ENCODE peak calls at places on chromosomes 3 and 15, in ten cellular contexts. U is left ventricle myocardium inferior; Y is amniotic stem cell; O is GM23338; C is HFFc6; G is stromal cell of bone marrow; X is heart right ventricle; R is NCI-H748 treated with DMSO at 0.1 percent for 48 hours; M is NCI-H526; D is stimulated activated CD8-positive, alpha-beta memory T cell treated with anti-CD3 and anti-CD28 coated beads, Interleukin-7, amount 100 ng/mL, for 24 hours. B is an unnamed sample.
A peak's percentile ranks its signal among the peaks of the same experiment; 100 is the strongest.

GRCh38 chr15:95146476-95146875 is 915.1 kb downstream of the MCTP2 start:
- DNase-seq in U (no peak), Y (no peak), O (no peak), C (no peak), G (no peak), X (no peak), R (no peak), M (no peak), D (no peak), B (no peak)

GRCh38 chr3:141444586-141445285 is 42.1 kb upstream of the RASA2 start:
- DNase-seq in U (no peak), Y (no peak), O (no peak), C (no peak), G (peak; percentile 62), X (no peak), R (no peak), M (no peak), D (no peak), B (no peak)

GRCh38 chr3:54951405-54951804 is 23.5 kb upstream of the LRTM1 start:
- DNase-seq in U (peak; percentile 82), Y (peak; percentile 69), O (peak; percentile 77), C (peak; percentile 87), G (peak; percentile 87), X (peak; percentile 75), R (no peak), M (peak; percentile 51), D (no peak), B (peak; percentile 72)

GRCh38 chr3:56919797-56920195 is 118.0 kb upstream of the ARHGEF3 start:
- DNase-seq in U (no peak), Y (no peak), O (no peak), C (no peak), G (no peak), X (no peak), R (no peak), M (no peak), D (no peak), B (no peak)

GRCh38 chr3:197028711-197029510 is 706 bp downstream of the MELTF start:
- DNase-seq in U (no peak), Y (no peak), O (no peak), C (no peak), G (no peak), X (no peak), R (no peak), M (peak; percentile 56), D (no peak), B (peak; percentile 48)

GRCh38 chr15:95865330-95865739 is 465.2 kb upstream of the NR2F2 start:
- DNase-seq in U (no peak), Y (no peak), O (no peak), C (no peak), G (no peak), X (no peak), R (no peak), M (no peak), D (no peak), B (no peak)

GRCh38 chr3:27589795-27590194 is 105.6 kb upstream of the SLC4A7 start:
- DNase-seq in U (no peak), Y (no peak), O (no peak), C (peak; percentile 53), G (no peak), X (no peak), R (no peak), M (no peak), D (no peak), B (no peak)

GRCh38 chr3:161851941-161852566 is 355.4 kb downstream of the OTOL1 start:
- DNase-seq in U (no peak), Y (no peak), O (peak; percentile 72), C (peak; percentile 30), G (peak; percentile 10), X (peak; percentile 24), R (peak; percentile 25), M (peak; percentile 49), D (no peak), B (peak; percentile 48)

GRCh38 chr3:127100459-127101410 is 92.2 kb upstream of the PRR23E start:
- DNase-seq in U (no peak), Y (no peak), O (no peak), C (no peak), G (no peak), X (no peak), R (no peak), M (no peak), D (no peak), B (no peak)

GRCh38 chr3:100540791-100541334 is 48.4 kb downstream of the TMEM45A start:
- DNase-seq in U (no peak), Y (no peak), O (no peak), C (peak; percentile 17), G (no peak), X (no peak), R (no peak), M (peak; percentile 26), D (no peak), B (no peak)

GRCh38 chr3:18641916-18642315 is 216.8 kb upstream of the SATB1 start:
- DNase-seq in U (no peak), Y (no peak), O (no peak), C (no peak), G (no peak), X (no peak), R (no peak), M (no peak), D (no peak), B (no peak)

GRCh38 chr15:48522911-48523310 is 122.6 kb downstream of the FBN1 start:
- DNase-seq in U (no peak), Y (no peak), O (no peak), C (no peak), G (no peak), X (no peak), R (no peak), M (no peak), D (no peak), B (no peak)

GRCh38 chr15:74995182-74995778 is at the start of gene SCAMP5:
- DNase-seq in U (peak; percentile 90), Y (peak; percentile 89), O (peak; percentile 99), C (peak; percentile 93), G (peak; percentile 83), X (peak; percentile 89), R (peak; percentile 58), M (peak; percentile 98), D (peak; percentile 82), B (peak; percentile 94)

GRCh38 chr3:11185564-11186317 is 31.4 kb downstream of the HRH1 start:
- DNase-seq in U (peak; percentile 72), Y (peak; percentile 29), O (no peak), C (peak; percentile 94), G (peak; percentile 53), X (peak; percentile 56), R (no peak), M (no peak), D (no peak), B (peak; percentile 89)

GRCh38 chr3:177705976-177706866 is 508.9 kb upstream of the TBL1XR1 start:
- DNase-seq in U (peak; percentile 70), Y (no peak), O (no peak), C (no peak), G (no peak), X (peak; percentile 65), R (no peak), M (peak; percentile 12), D (no peak), B (no peak)

GRCh38 chr15:72153269-72153668 is 35.1 kb downstream of the SENP8 start:
- DNase-seq in U (no peak), Y (no peak), O (no peak), C (no peak), G (no peak), X (no peak), R (no peak), M (no peak), D (no peak), B (no peak)

GRCh38 chr3:4856564-4856963 is 122.7 kb upstream of the BHLHE40 start:
- DNase-seq in U (no peak), Y (no peak), O (no peak), C (no peak), G (no peak), X (no peak), R (no peak), M (no peak), D (no peak), B (no peak)

GRCh38 chr3:128297401-128298138 is 144.3 kb downstream of the EEFSEC start:
- DNase-seq in U (no peak), Y (peak; percentile 14), O (no peak), C (peak; percentile 77), G (no peak), X (no peak), R (no peak), M (no peak), D (no peak), B (peak; percentile 57)

GRCh38 chr3:191290311-191291025 is 38.7 kb upstream of the CCDC50 start:
- DNase-seq in U (no peak), Y (no peak), O (no peak), C (no peak), G (peak; percentile 29), X (no peak), R (no peak), M (no peak), D (no peak), B (no peak)

GRCh38 chr3:8825153-8825825 is 55.9 kb upstream of the OXTR start:
- DNase-seq in U (no peak), Y (no peak), O (no peak), C (no peak), G (no peak), X (no peak), R (no peak), M (no peak), D (no peak), B (no peak)

GRCh38 chr3:8494332-8494731 is 7.3 kb upstream of the LMCD1 start:
- DNase-seq in U (no peak), Y (no peak), O (no peak), C (no peak), G (no peak), X (no peak), R (no peak), M (no peak), D (no peak), B (no peak)

GRCh38 chr15:81337713-81338157 is 13.8 kb upstream of the STARD5 start:
- DNase-seq in U (no peak), Y (no peak), O (no peak), C (no peak), G (no peak), X (no peak), R (no peak), M (no peak), D (no peak), B (peak; percentile 29)

GRCh38 chr15:28919201-28919627 is 33.4 kb downstream of the APBA2 start:
- DNase-seq in U (no peak), Y (no peak), O (peak; percentile 35), C (no peak), G (no peak), X (no peak), R (no peak), M (peak; percentile 90), D (no peak), B (peak; percentile 50)

GRCh38 chr15:66999601-67000000 is 65.8 kb upstream of the SMAD3 start:
- DNase-seq in U (no peak), Y (no peak), O (no peak), C (no peak), G (no peak), X (no peak), R (no peak), M (no peak), D (no peak), B (no peak)

GRCh38 chr3:177836671-177837070 is 639.4 kb upstream of the TBL1XR1 start:
- DNase-seq in U (no peak), Y (no peak), O (no peak), C (no peak), G (no peak), X (no peak), R (no peak), M (no peak), D (no peak), B (no peak)

GRCh38 chr3:149808209-149808829 is 4.7 kb upstream of the RNF13 start:
- DNase-seq in U (peak; percentile 61), Y (peak; percentile 60), O (peak; percentile 76), C (peak; percentile 79), G (peak; percentile 77), X (peak; percentile 40), R (peak; percentile 5), M (peak; percentile 89), D (peak; percentile 21), B (peak; percentile 66)

GRCh38 chr15:98715890-98716443 is 67.6 kb downstream of the IGF1R start:
- DNase-seq in U (no peak), Y (no peak), O (no peak), C (no peak), G (no peak), X (no peak), R (no peak), M (no peak), D (no peak), B (no peak)

GRCh38 chr15:41258706-41259471 is 27.8 kb downstream of the CHP1 start:
- DNase-seq in U (no peak), Y (no peak), O (no peak), C (no peak), G (peak; percentile 36), X (no peak), R (no peak), M (no peak), D (no peak), B (no peak)